ENCODE peak calls at places on chromosomes 13 and 19, in five cellular contexts. N, Q, T, R and O are unnamed samples.

GRCh38 chr19:55753401-55753800 is 5.5 kb upstream of the RFPL4A start:
- DNase-seq in N (no peak), Q (no peak), T (peak; percentile 55), R (peak; percentile 35), O (no peak)

GRCh38 chr19:34134190-34135032 is 37.9 kb upstream of the LSM14A start:
- DNase-seq in N (peak; percentile 92), Q (peak; percentile 80), T (peak; percentile 93), R (peak; percentile 93), O (peak; percentile 88)

GRCh38 chr13:36549126-36549702 is 116.9 kb downstream of the CCNA1 start:
- DNase-seq in N (no peak), Q (no peak), T (no peak), R (no peak), O (no peak)

GRCh38 chr13:19737844-19738557 is 44.7 kb downstream of the PSPC1 start:
- DNase-seq in N (no peak), Q (no peak), T (no peak), R (no peak), O (no peak)

GRCh38 chr19:52941941-52942370 is 18.7 kb upstream of the ZNF888 start:
- DNase-seq in N (peak; percentile 54), Q (peak; percentile 30), T (peak; percentile 36), R (peak; percentile 52), O (no peak)

GRCh38 chr19:20162821-20163220 is 4.2 kb upstream of the ZNF486 start:
- DNase-seq in N (no peak), Q (no peak), T (no peak), R (no peak), O (no peak)

GRCh38 chr19:33627962-33628839 is 6.4 kb downstream of the CHST8 start:
- DNase-seq in N (no peak), Q (no peak), T (no peak), R (no peak), O (no peak)

GRCh38 chr19:19528721-19529490 is at the start of gene YJEFN3:
- DNase-seq in N (no peak), Q (no peak), T (no peak), R (no peak), O (no peak)

GRCh38 chr19:4640247-4641000 is 1.1 kb downstream of the TNFAIP8L1 start:
- DNase-seq in N (no peak), Q (no peak), T (peak; percentile 58), R (peak; percentile 70), O (no peak)

GRCh38 chr13:63167699-63168337 is 1752.2 kb upstream of the PCDH20 start:
- DNase-seq in N (no peak), Q (no peak), T (no peak), R (no peak), O (no peak)

GRCh38 chr19:2049741-2050348 is 1.2 kb downstream of the MKNK2 start:
- DNase-seq in N (peak; percentile 93), Q (peak; percentile 67), T (peak; percentile 90), R (peak; percentile 93), O (no peak)

GRCh38 chr13:32246468-32246867 is 68.7 kb downstream of the ZAR1L start:
- DNase-seq in N (no peak), Q (peak; percentile 74), T (peak; percentile 61), R (peak; percentile 63), O (no peak)

GRCh38 chr13:100875392-100876043 is 200.9 kb upstream of the TMTC4 start:
- DNase-seq in N (no peak), Q (peak; percentile 83), T (no peak), R (no peak), O (no peak)

GRCh38 chr13:106528711-106529414 is 6.6 kb downstream of the EFNB2 start:
- DNase-seq in N (no peak), Q (no peak), T (no peak), R (no peak), O (no peak)

GRCh38 chr19:4197625-4198466 is 15.4 kb downstream of the ANKRD24 start:
- DNase-seq in N (no peak), Q (no peak), T (no peak), R (no peak), O (no peak)

GRCh38 chr19:9597027-9597426 is 12.7 kb upstream of the ZNF121 start:
- DNase-seq in N (no peak), Q (peak; percentile 99), T (no peak), R (no peak), O (no peak)

GRCh38 chr13:98984118-98984517 is 6.3 kb upstream of the DOCK9 start:
- DNase-seq in N (no peak), Q (peak; percentile 73), T (no peak), R (no peak), O (no peak)

GRCh38 chr19:7694499-7694898 is 7.4 kb downstream of the FCER2 start:
- DNase-seq in N (no peak), Q (no peak), T (no peak), R (no peak), O (no peak)

GRCh38 chr13:66559093-66559492 is 671.0 kb downstream of the PCDH9 start:
- DNase-seq in N (no peak), Q (peak; percentile 6), T (no peak), R (no peak), O (no peak)

GRCh38 chr13:46640843-46641242 is 87.9 kb downstream of the LRCH1 start:
- DNase-seq in N (no peak), Q (peak; percentile 37), T (no peak), R (no peak), O (no peak)

GRCh38 chr13:45468676-45469075 is 3.9 kb downstream of the COG3 start:
- DNase-seq in N (no peak), Q (no peak), T (peak; percentile 20), R (peak; percentile 36), O (no peak)

GRCh38 chr13:48492123-48493075 is 40.5 kb downstream of the RCBTB2 start:
- DNase-seq in N (peak; percentile 81), Q (no peak), T (peak; percentile 69), R (peak; percentile 56), O (no peak)

GRCh38 chr13:77329133-77330008 is 2.5 kb upstream of the MYCBP2 start:
- DNase-seq in N (peak; percentile 89), Q (peak; percentile 92), T (peak; percentile 89), R (peak; percentile 90), O (no peak)

GRCh38 chr13:87208636-87209035 is 462.5 kb upstream of the SLITRK5 start:
- DNase-seq in N (no peak), Q (no peak), T (no peak), R (no peak), O (no peak)

GRCh38 chr13:25928941-25929505 is 122.8 kb downstream of the SHISA2 start:
- DNase-seq in N (no peak), Q (no peak), T (no peak), R (no peak), O (no peak)

GRCh38 chr13:24264976-24265375 is 44.4 kb upstream of the C1QTNF9 start:
- DNase-seq in N (no peak), Q (no peak), T (peak; percentile 51), R (no peak), O (no peak)

GRCh38 chr13:25561842-25562241 is 190.1 kb downstream of the ATP8A2 start:
- DNase-seq in N (no peak), Q (no peak), T (no peak), R (no peak), O (no peak)

GRCh38 chr19:37998801-37999308 is 91.8 kb downstream of the SIPA1L3 start:
- DNase-seq in N (no peak), Q (no peak), T (no peak), R (no peak), O (no peak)

GRCh38 chr19:54532528-54532927 is 29.9 kb downstream of the LAIR2 start:
- DNase-seq in N (no peak), Q (no peak), T (no peak), R (no peak), O (no peak)

GRCh38 chr19:54536956-54537355 is 34.3 kb downstream of the LAIR2 start:
- DNase-seq in N (no peak), Q (no peak), T (no peak), R (no peak), O (no peak)

GRCh38 chr19:54533476-54533875 is 30.8 kb downstream of the LAIR2 start:
- DNase-seq in N (no peak), Q (no peak), T (no peak), R (no peak), O (no peak)

GRCh38 chr19:54535601-54536000 is 33.0 kb downstream of the LAIR2 start:
- DNase-seq in N (no peak), Q (no peak), T (no peak), R (no peak), O (no peak)

DNA sequence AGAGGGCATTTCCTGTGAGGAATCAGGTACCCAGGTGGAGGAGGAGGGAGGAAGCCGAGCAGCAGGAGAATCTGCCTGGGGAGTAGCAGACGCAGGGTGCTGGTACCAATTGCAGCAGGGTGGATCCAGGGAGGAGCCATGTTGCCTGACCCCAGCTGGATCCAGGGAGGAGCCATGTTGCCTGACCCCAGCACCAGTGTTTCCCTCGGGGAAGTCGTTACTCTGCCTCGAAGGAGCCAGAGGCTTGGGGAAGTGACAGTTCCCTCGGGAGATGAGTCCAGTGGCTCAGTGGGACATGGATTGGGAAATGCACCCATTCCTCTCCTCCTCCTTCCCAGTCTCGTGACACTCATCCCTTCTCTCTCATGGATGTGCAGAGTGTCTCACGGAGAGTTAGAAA is 31.5 kb downstream of the LAIR2 start:
- DNase-seq in N (no peak), Q (no peak), T (no peak), R (no peak), O (no peak)
- H3K4me1 ChIP-seq in N (no peaks in the 10 kb centered on the region), Q (no peaks in the 10 kb centered on the region), T (no peaks in the 10 kb centered on the region), R (no peaks in the 10 kb centered on the region), O (no peaks in the 10 kb centered on the region)

DNA sequence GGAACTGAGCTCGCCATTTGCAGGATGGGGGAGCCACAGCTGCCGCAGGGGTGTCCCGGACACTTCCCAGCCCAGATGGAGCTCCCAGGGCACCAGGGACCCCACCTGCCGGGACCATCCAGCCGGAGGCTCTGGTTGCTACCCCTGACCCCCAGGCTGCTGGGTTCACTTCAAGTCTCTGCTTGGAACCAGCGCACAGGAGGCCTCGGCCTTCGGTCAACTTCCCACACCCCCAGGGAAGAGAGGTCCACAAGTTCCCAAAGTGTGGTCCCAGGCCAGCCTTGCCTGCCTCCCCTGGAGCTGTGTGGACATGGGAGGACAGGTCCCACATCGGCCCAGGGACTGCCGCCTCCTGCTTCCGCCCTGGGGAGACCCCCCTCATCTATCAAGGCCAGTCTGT is 117.0 kb downstream of the TEX29 start:
- DNase-seq in N (no peak), Q (no peak), T (no peak), R (no peak), O (peak; percentile 40)
- H3K4me1 ChIP-seq in N (no peaks in the 10 kb centered on the region), Q (no peaks in the 10 kb centered on the region), T (no peaks in the 10 kb centered on the region), R (no peaks in the 10 kb centered on the region), O (no peaks in the 10 kb centered on the region)

DNA sequence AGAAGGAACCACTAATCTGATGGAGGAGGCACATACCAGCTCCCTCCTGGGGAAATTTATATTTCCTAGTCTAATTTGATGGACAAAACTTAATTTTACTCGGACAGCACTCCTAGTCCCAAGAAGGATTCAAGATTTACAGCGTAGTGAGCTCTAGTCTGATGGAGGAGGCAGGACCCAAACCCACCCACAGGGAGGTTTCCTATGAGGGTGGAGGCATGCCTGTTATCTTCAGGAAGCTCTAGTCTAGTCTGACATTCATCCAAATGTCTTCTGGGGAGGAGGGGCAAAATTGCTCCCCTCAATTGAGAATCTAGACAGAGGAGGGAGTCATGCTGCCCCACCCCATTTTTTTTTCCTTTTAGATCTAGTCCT is 10.4 kb upstream of the BCL3 start:
- DNase-seq in N (no peak), Q (no peak), T (no peak), R (no peak), O (no peak)
- H3K4me1 ChIP-seq in N (peaks cover 26% of the 10 kb centered on the region), Q (peaks cover 37% of the 10 kb centered on the region), T (peaks cover 27% of the 10 kb centered on the region), R (peaks cover 25% of the 10 kb centered on the region), O (peaks cover 28% of the 10 kb centered on the region)

DNA sequence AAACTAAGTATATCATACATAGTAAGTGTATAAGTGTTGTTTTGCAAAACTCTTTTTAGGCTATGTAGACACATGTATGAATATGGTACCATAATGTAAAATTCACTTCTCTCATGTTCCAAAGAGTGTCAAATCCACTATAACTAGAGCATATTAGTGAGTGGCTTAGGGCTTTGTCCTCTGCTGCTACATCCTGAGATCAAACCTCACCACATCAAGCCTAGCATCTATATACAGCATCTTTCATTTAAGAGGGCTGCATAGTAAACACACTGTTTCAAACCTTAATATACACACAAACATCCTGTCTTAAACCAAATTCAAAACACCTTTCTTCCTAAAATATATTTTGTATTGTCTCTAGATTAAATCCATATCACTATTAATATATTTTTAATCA is 38.6 kb downstream of the ELF1 start:
- DNase-seq in N (no peak), Q (no peak), T (no peak), R (no peak), O (no peak)
- H3K4me1 ChIP-seq in N (peaks cover 46% of the 10 kb centered on the region), Q (peaks cover 2% of the 10 kb centered on the region), T (peaks cover 11% of the 10 kb centered on the region), R (peaks cover 27% of the 10 kb centered on the region), O (peaks cover 87% of the 10 kb centered on the region)